ENCODE peak calls at places on chromosomes 2 and 18, in seven cellular contexts. One of them, this sample, is unnamed.

GRCh38 chr2:109205447-109205846 is 76.4 kb downstream of the SH3RF3 start:
- DNase-seq in right atrium auricular region: no peak
- DNase-seq in endothelial cell: no peak
- DNase-seq in neural progenitor cell: no peak
- DNase-seq in PC-3: no peak
- DNase-seq in Calu3: no peak
- DNase-seq in lower lobe of right lung: no peak
- DNase-seq in this sample: no peak

GRCh38 chr2:104582471-104582870 is 271.4 kb upstream of the POU3F3 start:
- DNase-seq in right atrium auricular region: no peak
- DNase-seq in endothelial cell: no peak
- DNase-seq in neural progenitor cell: no peak
- DNase-seq in PC-3: no peak
- DNase-seq in Calu3: no peak
- DNase-seq in lower lobe of right lung: no peak
- DNase-seq in this sample: no peak

GRCh38 chr2:222424281-222424728 is at the start of gene SGPP2:
- DNase-seq in right atrium auricular region: no peak
- DNase-seq in endothelial cell: no peak
- DNase-seq in neural progenitor cell: peak; percentile 45
- DNase-seq in PC-3: no peak
- DNase-seq in Calu3: peak; percentile 78
- DNase-seq in lower lobe of right lung: peak; percentile 73
- DNase-seq in this sample: no peak

GRCh38 chr18:51427012-51427411 is 229.5 kb upstream of the MEX3C start:
- DNase-seq in right atrium auricular region: no peak
- DNase-seq in endothelial cell: no peak
- DNase-seq in neural progenitor cell: no peak
- DNase-seq in PC-3: no peak
- DNase-seq in Calu3: no peak
- DNase-seq in lower lobe of right lung: no peak
- DNase-seq in this sample: no peak

GRCh38 chr2:37707393-37707792 is 36.0 kb upstream of the CDC42EP3 start:
- DNase-seq in right atrium auricular region: no peak
- DNase-seq in endothelial cell: no peak
- DNase-seq in neural progenitor cell: no peak
- DNase-seq in PC-3: no peak
- DNase-seq in Calu3: no peak
- DNase-seq in lower lobe of right lung: no peak
- DNase-seq in this sample: no peak

GRCh38 chr2:20457027-20457426 is 10.2 kb downstream of the RHOB start:
- DNase-seq in right atrium auricular region: peak; percentile 49
- DNase-seq in endothelial cell: no peak
- DNase-seq in neural progenitor cell: no peak
- DNase-seq in PC-3: no peak
- DNase-seq in Calu3: no peak
- DNase-seq in lower lobe of right lung: no peak
- DNase-seq in this sample: no peak

GRCh38 chr2:27307545-27308358 is 493 bp downstream of the UCN start:
- DNase-seq in right atrium auricular region: no peak
- DNase-seq in endothelial cell: no peak
- DNase-seq in neural progenitor cell: peak; percentile 58
- DNase-seq in PC-3: no peak
- DNase-seq in Calu3: no peak
- DNase-seq in lower lobe of right lung: no peak
- DNase-seq in this sample: no peak

GRCh38 chr2:212928681-212929080 is 222.7 kb downstream of the IKZF2 start:
- DNase-seq in right atrium auricular region: no peak
- DNase-seq in endothelial cell: no peak
- DNase-seq in neural progenitor cell: peak; percentile 11
- DNase-seq in PC-3: no peak
- DNase-seq in Calu3: no peak
- DNase-seq in lower lobe of right lung: no peak
- DNase-seq in this sample: no peak

GRCh38 chr2:50448556-50448955 is 583.4 kb downstream of the NRXN1 start:
- DNase-seq in right atrium auricular region: no peak
- DNase-seq in endothelial cell: no peak
- DNase-seq in neural progenitor cell: no peak
- DNase-seq in PC-3: no peak
- DNase-seq in Calu3: no peak
- DNase-seq in lower lobe of right lung: no peak
- DNase-seq in this sample: no peak

GRCh38 chr2:26780203-26780760 is 5.6 kb upstream of the CENPA start:
- DNase-seq in right atrium auricular region: no peak
- DNase-seq in endothelial cell: no peak
- DNase-seq in neural progenitor cell: no peak
- DNase-seq in PC-3: no peak
- DNase-seq in Calu3: no peak
- DNase-seq in lower lobe of right lung: no peak
- DNase-seq in this sample: no peak

GRCh38 chr2:201656740-201657139 is 13.4 kb upstream of the TMEM237 start:
- DNase-seq in right atrium auricular region: no peak
- DNase-seq in endothelial cell: no peak
- DNase-seq in neural progenitor cell: no peak
- DNase-seq in PC-3: no peak
- DNase-seq in Calu3: no peak
- DNase-seq in lower lobe of right lung: no peak
- DNase-seq in this sample: no peak

GRCh38 chr2:18124126-18124835 is 245.8 kb downstream of the KCNS3 start:
- DNase-seq in right atrium auricular region: no peak
- DNase-seq in endothelial cell: no peak
- DNase-seq in neural progenitor cell: no peak
- DNase-seq in PC-3: no peak
- DNase-seq in Calu3: no peak
- DNase-seq in lower lobe of right lung: no peak
- DNase-seq in this sample: no peak

GRCh38 chr2:112920923-112921532 is 10.1 kb downstream of the IL37 start:
- DNase-seq in right atrium auricular region: no peak
- DNase-seq in endothelial cell: no peak
- DNase-seq in neural progenitor cell: no peak
- DNase-seq in PC-3: peak; percentile 91
- DNase-seq in Calu3: peak; percentile 9
- DNase-seq in lower lobe of right lung: no peak
- DNase-seq in this sample: peak; percentile 54

GRCh38 chr2:159855153-159856140 is 57.4 kb upstream of the CD302 start:
- DNase-seq in right atrium auricular region: no peak
- DNase-seq in endothelial cell: no peak
- DNase-seq in neural progenitor cell: no peak
- DNase-seq in PC-3: no peak
- DNase-seq in Calu3: no peak
- DNase-seq in lower lobe of right lung: no peak
- DNase-seq in this sample: no peak

GRCh38 chr18:48917579-48918101 is 33.1 kb downstream of the SMAD7 start:
- DNase-seq in right atrium auricular region: no peak
- DNase-seq in endothelial cell: no peak
- DNase-seq in neural progenitor cell: no peak
- DNase-seq in PC-3: no peak
- DNase-seq in Calu3: no peak
- DNase-seq in lower lobe of right lung: no peak
- DNase-seq in this sample: no peak

GRCh38 chr2:200667397-200667796 is 81.6 kb downstream of the AOX1 start:
- DNase-seq in right atrium auricular region: no peak
- DNase-seq in endothelial cell: no peak
- DNase-seq in neural progenitor cell: no peak
- DNase-seq in PC-3: no peak
- DNase-seq in Calu3: no peak
- DNase-seq in lower lobe of right lung: no peak
- DNase-seq in this sample: no peak

GRCh38 chr2:238160206-238161129 is 1.7 kb downstream of the ERFE start:
- DNase-seq in right atrium auricular region: no peak
- DNase-seq in endothelial cell: no peak
- DNase-seq in neural progenitor cell: peak; percentile 62
- DNase-seq in PC-3: no peak
- DNase-seq in Calu3: peak; percentile 22
- DNase-seq in lower lobe of right lung: no peak
- DNase-seq in this sample: no peak

GRCh38 chr2:159149786-159150185 is 136.7 kb downstream of the WDSUB1 start:
- DNase-seq in right atrium auricular region: no peak
- DNase-seq in endothelial cell: no peak
- DNase-seq in neural progenitor cell: no peak
- DNase-seq in PC-3: no peak
- DNase-seq in Calu3: no peak
- DNase-seq in lower lobe of right lung: no peak
- DNase-seq in this sample: no peak

GRCh38 chr2:30628341-30628740 is 178.9 kb downstream of the CAPN13 start:
- DNase-seq in right atrium auricular region: no peak
- DNase-seq in endothelial cell: no peak
- DNase-seq in neural progenitor cell: no peak
- DNase-seq in PC-3: no peak
- DNase-seq in Calu3: no peak
- DNase-seq in lower lobe of right lung: no peak
- DNase-seq in this sample: no peak

GRCh38 chr2:10392100-10392499 is 56.0 kb downstream of the ODC1 start:
- DNase-seq in right atrium auricular region: no peak
- DNase-seq in endothelial cell: no peak
- DNase-seq in neural progenitor cell: no peak
- DNase-seq in PC-3: no peak
- DNase-seq in Calu3: no peak
- DNase-seq in lower lobe of right lung: no peak
- DNase-seq in this sample: no peak

GRCh38 chr2:67616749-67617148 is 219.6 kb downstream of the ETAA1 start:
- DNase-seq in right atrium auricular region: no peak
- DNase-seq in endothelial cell: no peak
- DNase-seq in neural progenitor cell: no peak
- DNase-seq in PC-3: no peak
- DNase-seq in Calu3: no peak
- DNase-seq in lower lobe of right lung: no peak
- DNase-seq in this sample: no peak

GRCh38 chr2:24022324-24022974 is 12.6 kb downstream of the MFSD2B start:
- DNase-seq in right atrium auricular region: no peak
- DNase-seq in endothelial cell: no peak
- DNase-seq in neural progenitor cell: no peak
- DNase-seq in PC-3: no peak
- DNase-seq in Calu3: no peak
- DNase-seq in lower lobe of right lung: no peak
- DNase-seq in this sample: no peak

GRCh38 chr2:19642501-19642900 is 259.3 kb downstream of the TTC32 start:
- DNase-seq in right atrium auricular region: no peak
- DNase-seq in endothelial cell: no peak
- DNase-seq in neural progenitor cell: no peak
- DNase-seq in PC-3: no peak
- DNase-seq in Calu3: no peak
- DNase-seq in lower lobe of right lung: no peak
- DNase-seq in this sample: no peak

GRCh38 chr2:67215214-67215613 is 181.9 kb upstream of the ETAA1 start:
- DNase-seq in right atrium auricular region: no peak
- DNase-seq in endothelial cell: peak; percentile 64
- DNase-seq in neural progenitor cell: peak; percentile 37
- DNase-seq in PC-3: peak; percentile 74
- DNase-seq in Calu3: peak; percentile 82
- DNase-seq in lower lobe of right lung: peak; percentile 54
- DNase-seq in this sample: no peak

GRCh38 chr2:29663266-29663665 is 258.1 kb downstream of the ALK start:
- DNase-seq in right atrium auricular region: no peak
- DNase-seq in endothelial cell: no peak
- DNase-seq in neural progenitor cell: no peak
- DNase-seq in PC-3: peak; percentile 83
- DNase-seq in Calu3: no peak
- DNase-seq in lower lobe of right lung: no peak
- DNase-seq in this sample: no peak

GRCh38 chr2:27496357-27497287 is at the start of gene GCKR:
- DNase-seq in right atrium auricular region: no peak
- DNase-seq in endothelial cell: no peak
- DNase-seq in neural progenitor cell: no peak
- DNase-seq in PC-3: no peak
- DNase-seq in Calu3: peak; percentile 72
- DNase-seq in lower lobe of right lung: no peak
- DNase-seq in this sample: no peak

GRCh38 chr2:61177727-61178549 is 15.9 kb downstream of the C2orf74 start:
- DNase-seq in right atrium auricular region: no peak
- DNase-seq in endothelial cell: peak; percentile 33
- DNase-seq in neural progenitor cell: no peak
- DNase-seq in PC-3: peak; percentile 19
- DNase-seq in Calu3: peak; percentile 16
- DNase-seq in lower lobe of right lung: peak; percentile 57
- DNase-seq in this sample: no peak

GRCh38 chr2:61179701-61180639 is 18.0 kb downstream of the C2orf74 start:
- DNase-seq in right atrium auricular region: peak; percentile 76
- DNase-seq in endothelial cell: no peak
- DNase-seq in neural progenitor cell: no peak
- DNase-seq in PC-3: peak; percentile 47
- DNase-seq in Calu3: no peak
- DNase-seq in lower lobe of right lung: no peak
- DNase-seq in this sample: no peak

GRCh38 chr2:61175036-61175435 is 13.0 kb downstream of the C2orf74 start:
- DNase-seq in right atrium auricular region: peak; percentile 40
- DNase-seq in endothelial cell: no peak
- DNase-seq in neural progenitor cell: no peak
- DNase-seq in PC-3: no peak
- DNase-seq in Calu3: no peak
- DNase-seq in lower lobe of right lung: no peak
- DNase-seq in this sample: no peak

GRCh38 chr2:61178603-61179545 is 16.9 kb downstream of the C2orf74 start:
- DNase-seq in right atrium auricular region: no peak
- DNase-seq in endothelial cell: no peak
- DNase-seq in neural progenitor cell: no peak
- DNase-seq in PC-3: peak; percentile 30
- DNase-seq in Calu3: no peak
- DNase-seq in lower lobe of right lung: peak; percentile 56
- DNase-seq in this sample: no peak

GRCh38 chr2:61176755-61177726 is 15.1 kb downstream of the C2orf74 start:
- DNase-seq in right atrium auricular region: peak; percentile 88
- DNase-seq in endothelial cell: peak; percentile 99
- DNase-seq in neural progenitor cell: peak; percentile 97
- DNase-seq in PC-3: peak; percentile 95
- DNase-seq in Calu3: peak; percentile 96
- DNase-seq in lower lobe of right lung: peak; percentile 96
- DNase-seq in this sample: peak; percentile 99
- TF ChIP-seq CTCF in right atrium auricular region: no peak
- TF ChIP-seq CTCF in endothelial cell: no peak
- TF ChIP-seq CTCF in neural progenitor cell: peak; percentile 7
- TF ChIP-seq CTCF in PC-3: peak; percentile 8
- TF ChIP-seq CTCF in Calu3: no peak
- TF ChIP-seq CTCF in lower lobe of right lung: no peak
- TF ChIP-seq CTCF in this sample: no peak

GRCh38 chr2:175036582-175037018 is 31.4 kb upstream of the CHN1 start:
- DNase-seq in right atrium auricular region: no peak
- DNase-seq in endothelial cell: no peak
- DNase-seq in neural progenitor cell: peak; percentile 33
- DNase-seq in PC-3: peak; percentile 58
- DNase-seq in Calu3: no peak
- DNase-seq in lower lobe of right lung: no peak
- DNase-seq in this sample: no peak
- TF ChIP-seq CTCF in right atrium auricular region: no peak
- TF ChIP-seq CTCF in endothelial cell: peak; percentile 81
- TF ChIP-seq CTCF in neural progenitor cell: peak; percentile 69
- TF ChIP-seq CTCF in PC-3: peak; percentile 69
- TF ChIP-seq CTCF in Calu3: no peak
- TF ChIP-seq CTCF in lower lobe of right lung: peak; percentile 55
- TF ChIP-seq CTCF in this sample: peak; percentile 68

GRCh38 chr2:141151611-141152286 is 979.1 kb downstream of the LRP1B start:
- DNase-seq in right atrium auricular region: no peak
- DNase-seq in endothelial cell: no peak
- DNase-seq in neural progenitor cell: no peak
- DNase-seq in PC-3: no peak
- DNase-seq in Calu3: no peak
- DNase-seq in lower lobe of right lung: no peak
- DNase-seq in this sample: no peak
- TF ChIP-seq CTCF in right atrium auricular region: no peak
- TF ChIP-seq CTCF in endothelial cell: no peak
- TF ChIP-seq CTCF in neural progenitor cell: no peak
- TF ChIP-seq CTCF in PC-3: no peak
- TF ChIP-seq CTCF in Calu3: no peak
- TF ChIP-seq CTCF in lower lobe of right lung: no peak
- TF ChIP-seq CTCF in this sample: no peak

GRCh38 chr2:187577310-187577709 is 23.1 kb upstream of the TFPI start:
- DNase-seq in right atrium auricular region: no peak
- DNase-seq in endothelial cell: peak; percentile 14
- DNase-seq in neural progenitor cell: peak; percentile 59
- DNase-seq in PC-3: peak; percentile 30
- DNase-seq in Calu3: peak; percentile 22
- DNase-seq in lower lobe of right lung: no peak
- DNase-seq in this sample: no peak
- TF ChIP-seq CTCF in right atrium auricular region: no peak
- TF ChIP-seq CTCF in endothelial cell: no peak
- TF ChIP-seq CTCF in neural progenitor cell: peak; percentile 32
- TF ChIP-seq CTCF in PC-3: peak; percentile 39
- TF ChIP-seq CTCF in Calu3: no peak
- TF ChIP-seq CTCF in lower lobe of right lung: no peak
- TF ChIP-seq CTCF in this sample: no peak

This sample was measured in osteocyte.